ENCODE peak calls at places on chromosome 11, in five cellular contexts. One of them, this sample, is unnamed.
A peak's percentile ranks its signal among the peaks of the same experiment; 100 is the strongest.

GRCh38 chr11:7595016-7595869 is 78.1 kb downstream of the CYB5R2 start:
- DNase-seq in SHP77 treated with DMSO at 0.1 percent for 48 hours: no peak
- DNase-seq in thoracic aorta: no peak
- DNase-seq in foreskin fibroblast: peak; percentile 78
- DNase-seq in LoVo: no peak
- DNase-seq in this sample: no peak

GRCh38 chr11:32888805-32889204 is 3.8 kb upstream of the QSER1 start:
- DNase-seq in foreskin fibroblast: peak; percentile 75
- DNase-seq in SHP77 treated with DMSO at 0.1 percent for 48 hours: no peak
- DNase-seq in LoVo: no peak
- DNase-seq in thoracic aorta: no peak
- DNase-seq in this sample: no peak

GRCh38 chr11:105897161-105897560 is 124.9 kb downstream of the MSANTD4 start:
- DNase-seq in SHP77 treated with DMSO at 0.1 percent for 48 hours: no peak
- DNase-seq in foreskin fibroblast: no peak
- DNase-seq in LoVo: no peak
- DNase-seq in thoracic aorta: no peak
- DNase-seq in this sample: no peak

GRCh38 chr11:70618471-70619101 is 220.3 kb downstream of the CTTN start:
- DNase-seq in LoVo: no peak
- DNase-seq in thoracic aorta: no peak
- DNase-seq in foreskin fibroblast: no peak
- DNase-seq in SHP77 treated with DMSO at 0.1 percent for 48 hours: no peak
- DNase-seq in this sample: no peak

GRCh38 chr11:103085758-103086365 is 6.1 kb downstream of the DCUN1D5 start:
- DNase-seq in SHP77 treated with DMSO at 0.1 percent for 48 hours: no peak
- DNase-seq in foreskin fibroblast: peak; percentile 16
- DNase-seq in thoracic aorta: no peak
- DNase-seq in LoVo: no peak
- DNase-seq in this sample: no peak

GRCh38 chr11:115501895-115502589 is 2.2 kb downstream of the CADM1 start:
- DNase-seq in SHP77 treated with DMSO at 0.1 percent for 48 hours: no peak
- DNase-seq in thoracic aorta: no peak
- DNase-seq in LoVo: no peak
- DNase-seq in foreskin fibroblast: no peak
- DNase-seq in this sample: no peak

GRCh38 chr11:16843307-16843706 is 104.9 kb downstream of the C11orf58 start:
- DNase-seq in SHP77 treated with DMSO at 0.1 percent for 48 hours: no peak
- DNase-seq in LoVo: no peak
- DNase-seq in foreskin fibroblast: peak; percentile 21
- DNase-seq in thoracic aorta: no peak
- DNase-seq in this sample: no peak

GRCh38 chr11:96340555-96340885 is 2.5 kb downstream of the MAML2 start:
- DNase-seq in foreskin fibroblast: no peak
- DNase-seq in LoVo: no peak
- DNase-seq in thoracic aorta: no peak
- DNase-seq in SHP77 treated with DMSO at 0.1 percent for 48 hours: no peak
- DNase-seq in this sample: no peak

GRCh38 chr11:1119282-1120146 is 38.2 kb upstream of the MUC5AC start:
- DNase-seq in thoracic aorta: no peak
- DNase-seq in foreskin fibroblast: no peak
- DNase-seq in SHP77 treated with DMSO at 0.1 percent for 48 hours: no peak
- DNase-seq in LoVo: no peak
- DNase-seq in this sample: no peak

GRCh38 chr11:45798793-45799441 is 6.0 kb upstream of the SLC35C1 start:
- DNase-seq in SHP77 treated with DMSO at 0.1 percent for 48 hours: no peak
- DNase-seq in thoracic aorta: no peak
- DNase-seq in LoVo: no peak
- DNase-seq in foreskin fibroblast: no peak
- DNase-seq in this sample: no peak

GRCh38 chr11:7367803-7368202 is 116.1 kb downstream of the SYT9 start:
- DNase-seq in SHP77 treated with DMSO at 0.1 percent for 48 hours: no peak
- DNase-seq in thoracic aorta: no peak
- DNase-seq in foreskin fibroblast: no peak
- DNase-seq in LoVo: no peak
- DNase-seq in this sample: no peak

GRCh38 chr11:77560605-77561004 is 29.1 kb upstream of the AQP11 start:
- DNase-seq in LoVo: peak; percentile 88
- DNase-seq in SHP77 treated with DMSO at 0.1 percent for 48 hours: no peak
- DNase-seq in foreskin fibroblast: peak; percentile 85
- DNase-seq in thoracic aorta: no peak
- DNase-seq in this sample: peak; percentile 73

GRCh38 chr11:45383229-45383628 is 97.1 kb upstream of the SYT13 start:
- DNase-seq in LoVo: no peak
- DNase-seq in SHP77 treated with DMSO at 0.1 percent for 48 hours: no peak
- DNase-seq in foreskin fibroblast: peak; percentile 19
- DNase-seq in thoracic aorta: no peak
- DNase-seq in this sample: peak; percentile 32

GRCh38 chr11:64644348-64645242 is 53.6 kb downstream of the SLC22A12 start:
- DNase-seq in thoracic aorta: no peak
- DNase-seq in foreskin fibroblast: no peak
- DNase-seq in LoVo: no peak
- DNase-seq in SHP77 treated with DMSO at 0.1 percent for 48 hours: no peak
- DNase-seq in this sample: no peak

GRCh38 chr11:12897867-12898266 is 111.2 kb upstream of the RASSF10 start:
- DNase-seq in foreskin fibroblast: peak; percentile 35
- DNase-seq in SHP77 treated with DMSO at 0.1 percent for 48 hours: no peak
- DNase-seq in thoracic aorta: no peak
- DNase-seq in LoVo: no peak
- DNase-seq in this sample: no peak

GRCh38 chr11:2717561-2717960 is 17.8 kb upstream of the KCNQ1OT1 start:
- DNase-seq in LoVo: no peak
- DNase-seq in thoracic aorta: no peak
- DNase-seq in SHP77 treated with DMSO at 0.1 percent for 48 hours: no peak
- DNase-seq in foreskin fibroblast: no peak
- DNase-seq in this sample: no peak

GRCh38 chr11:123406441-123407123 is 23.5 kb upstream of the GRAMD1B start:
- DNase-seq in thoracic aorta: no peak
- DNase-seq in SHP77 treated with DMSO at 0.1 percent for 48 hours: no peak
- DNase-seq in foreskin fibroblast: no peak
- DNase-seq in LoVo: no peak
- DNase-seq in this sample: no peak